ENCODE peak calls at places on chromosome 1, in seven cellular contexts. One of them, this sample, is unnamed.

GRCh38 chr1:174068000-174068399 is 45.8 kb upstream of the RC3H1 start:
- DNase-seq in stimulated activated CD4-positive, alpha-beta T cell treated with anti-CD3 and anti-CD28 coated beads, Interleukin-15, amount 100 ng/mL, for 1 hour: no peak
- DNase-seq in AG08395: no peak
- DNase-seq in neural crest cell: no peak
- DNase-seq in activated CD4-positive, alpha-beta T cell treated with anti-CD3 and anti-CD28 coated beads for 36 hours: no peak
- DNase-seq in astrocyte of the spinal cord: no peak
- DNase-seq in CD8-positive, alpha-beta T cell: no peak
- DNase-seq in this sample: no peak

GRCh38 chr1:75996196-75996595 is 64.0 kb upstream of the ASB17 start:
- DNase-seq in neural crest cell: no peak
- DNase-seq in AG08395: peak
- DNase-seq in CD8-positive, alpha-beta T cell: no peak
- DNase-seq in stimulated activated CD4-positive, alpha-beta T cell treated with anti-CD3 and anti-CD28 coated beads, Interleukin-15, amount 100 ng/mL, for 1 hour: no peak
- DNase-seq in astrocyte of the spinal cord: no peak
- DNase-seq in activated CD4-positive, alpha-beta T cell treated with anti-CD3 and anti-CD28 coated beads for 36 hours: no peak
- DNase-seq in this sample: peak

GRCh38 chr1:222786107-222786506 is 28.7 kb upstream of the DISP1 start:
- DNase-seq in neural crest cell: no peak
- DNase-seq in CD8-positive, alpha-beta T cell: no peak
- DNase-seq in activated CD4-positive, alpha-beta T cell treated with anti-CD3 and anti-CD28 coated beads for 36 hours: no peak
- DNase-seq in astrocyte of the spinal cord: no peak
- DNase-seq in stimulated activated CD4-positive, alpha-beta T cell treated with anti-CD3 and anti-CD28 coated beads, Interleukin-15, amount 100 ng/mL, for 1 hour: no peak
- DNase-seq in AG08395: no peak
- DNase-seq in this sample: peak

GRCh38 chr1:151819951-151820623 is 11.5 kb downstream of the RORC start:
- DNase-seq in neural crest cell: no peak
- DNase-seq in AG08395: no peak
- DNase-seq in CD8-positive, alpha-beta T cell: no peak
- DNase-seq in astrocyte of the spinal cord: no peak
- DNase-seq in stimulated activated CD4-positive, alpha-beta T cell treated with anti-CD3 and anti-CD28 coated beads, Interleukin-15, amount 100 ng/mL, for 1 hour: no peak
- DNase-seq in activated CD4-positive, alpha-beta T cell treated with anti-CD3 and anti-CD28 coated beads for 36 hours: peak
- DNase-seq in this sample: peak

GRCh38 chr1:95793893-95794292 is 559.9 kb downstream of the RWDD3 start:
- DNase-seq in CD8-positive, alpha-beta T cell: no peak
- DNase-seq in activated CD4-positive, alpha-beta T cell treated with anti-CD3 and anti-CD28 coated beads for 36 hours: no peak
- DNase-seq in stimulated activated CD4-positive, alpha-beta T cell treated with anti-CD3 and anti-CD28 coated beads, Interleukin-15, amount 100 ng/mL, for 1 hour: no peak
- DNase-seq in AG08395: no peak
- DNase-seq in neural crest cell: no peak
- DNase-seq in astrocyte of the spinal cord: no peak
- DNase-seq in this sample: no peak

GRCh38 chr1:99764439-99764838 is 2.0 kb downstream of the FRRS1 start:
- DNase-seq in astrocyte of the spinal cord: no peak
- DNase-seq in neural crest cell: no peak
- DNase-seq in AG08395: no peak
- DNase-seq in CD8-positive, alpha-beta T cell: no peak
- DNase-seq in activated CD4-positive, alpha-beta T cell treated with anti-CD3 and anti-CD28 coated beads for 36 hours: no peak
- DNase-seq in stimulated activated CD4-positive, alpha-beta T cell treated with anti-CD3 and anti-CD28 coated beads, Interleukin-15, amount 100 ng/mL, for 1 hour: no peak
- DNase-seq in this sample: no peak

GRCh38 chr1:209983953-209984352 is 45.9 kb downstream of the SYT14 start:
- DNase-seq in stimulated activated CD4-positive, alpha-beta T cell treated with anti-CD3 and anti-CD28 coated beads, Interleukin-15, amount 100 ng/mL, for 1 hour: no peak
- DNase-seq in AG08395: no peak
- DNase-seq in neural crest cell: no peak
- DNase-seq in activated CD4-positive, alpha-beta T cell treated with anti-CD3 and anti-CD28 coated beads for 36 hours: no peak
- DNase-seq in CD8-positive, alpha-beta T cell: no peak
- DNase-seq in astrocyte of the spinal cord: no peak
- DNase-seq in this sample: no peak

GRCh38 chr1:74392848-74393247 is 119.6 kb downstream of the LRRC53 start:
- DNase-seq in AG08395: no peak
- DNase-seq in stimulated activated CD4-positive, alpha-beta T cell treated with anti-CD3 and anti-CD28 coated beads, Interleukin-15, amount 100 ng/mL, for 1 hour: no peak
- DNase-seq in CD8-positive, alpha-beta T cell: no peak
- DNase-seq in astrocyte of the spinal cord: no peak
- DNase-seq in activated CD4-positive, alpha-beta T cell treated with anti-CD3 and anti-CD28 coated beads for 36 hours: no peak
- DNase-seq in neural crest cell: no peak
- DNase-seq in this sample: no peak

GRCh38 chr1:243234978-243235657 is 20.0 kb downstream of the CEP170 start:
- DNase-seq in AG08395: no peak
- DNase-seq in activated CD4-positive, alpha-beta T cell treated with anti-CD3 and anti-CD28 coated beads for 36 hours: no peak
- DNase-seq in neural crest cell: no peak
- DNase-seq in astrocyte of the spinal cord: peak
- DNase-seq in CD8-positive, alpha-beta T cell: no peak
- DNase-seq in stimulated activated CD4-positive, alpha-beta T cell treated with anti-CD3 and anti-CD28 coated beads, Interleukin-15, amount 100 ng/mL, for 1 hour: no peak
- DNase-seq in this sample: no peak

GRCh38 chr1:31412732-31413404 is at the start of gene SERINC2:
- DNase-seq in activated CD4-positive, alpha-beta T cell treated with anti-CD3 and anti-CD28 coated beads for 36 hours: peak
- DNase-seq in astrocyte of the spinal cord: no peak
- DNase-seq in stimulated activated CD4-positive, alpha-beta T cell treated with anti-CD3 and anti-CD28 coated beads, Interleukin-15, amount 100 ng/mL, for 1 hour: peak
- DNase-seq in CD8-positive, alpha-beta T cell: no peak
- DNase-seq in AG08395: peak
- DNase-seq in neural crest cell: no peak
- DNase-seq in this sample: no peak

GRCh38 chr1:17333081-17333480 is 25.1 kb downstream of the PADI4 start:
- DNase-seq in CD8-positive, alpha-beta T cell: no peak
- DNase-seq in neural crest cell: no peak
- DNase-seq in activated CD4-positive, alpha-beta T cell treated with anti-CD3 and anti-CD28 coated beads for 36 hours: no peak
- DNase-seq in astrocyte of the spinal cord: no peak
- DNase-seq in AG08395: no peak
- DNase-seq in stimulated activated CD4-positive, alpha-beta T cell treated with anti-CD3 and anti-CD28 coated beads, Interleukin-15, amount 100 ng/mL, for 1 hour: no peak
- DNase-seq in this sample: no peak

GRCh38 chr1:116179398-116179797 is 68.2 kb downstream of the MAB21L3 start:
- DNase-seq in stimulated activated CD4-positive, alpha-beta T cell treated with anti-CD3 and anti-CD28 coated beads, Interleukin-15, amount 100 ng/mL, for 1 hour: no peak
- DNase-seq in AG08395: no peak
- DNase-seq in astrocyte of the spinal cord: no peak
- DNase-seq in neural crest cell: no peak
- DNase-seq in CD8-positive, alpha-beta T cell: no peak
- DNase-seq in activated CD4-positive, alpha-beta T cell treated with anti-CD3 and anti-CD28 coated beads for 36 hours: no peak
- DNase-seq in this sample: no peak

GRCh38 chr1:237206065-237206414 is 164.1 kb downstream of the RYR2 start:
- DNase-seq in astrocyte of the spinal cord: no peak
- DNase-seq in activated CD4-positive, alpha-beta T cell treated with anti-CD3 and anti-CD28 coated beads for 36 hours: no peak
- DNase-seq in CD8-positive, alpha-beta T cell: no peak
- DNase-seq in stimulated activated CD4-positive, alpha-beta T cell treated with anti-CD3 and anti-CD28 coated beads, Interleukin-15, amount 100 ng/mL, for 1 hour: no peak
- DNase-seq in neural crest cell: no peak
- DNase-seq in AG08395: no peak
- DNase-seq in this sample: no peak

GRCh38 chr1:183673605-183674150 is 20.6 kb upstream of the APOBEC4 start:
- DNase-seq in stimulated activated CD4-positive, alpha-beta T cell treated with anti-CD3 and anti-CD28 coated beads, Interleukin-15, amount 100 ng/mL, for 1 hour: no peak
- DNase-seq in activated CD4-positive, alpha-beta T cell treated with anti-CD3 and anti-CD28 coated beads for 36 hours: no peak
- DNase-seq in CD8-positive, alpha-beta T cell: no peak
- DNase-seq in astrocyte of the spinal cord: no peak
- DNase-seq in neural crest cell: no peak
- DNase-seq in AG08395: no peak
- DNase-seq in this sample: peak

GRCh38 chr1:204409878-204410763 is 1.5 kb downstream of the PPP1R15B start:
- DNase-seq in stimulated activated CD4-positive, alpha-beta T cell treated with anti-CD3 and anti-CD28 coated beads, Interleukin-15, amount 100 ng/mL, for 1 hour: no peak
- DNase-seq in neural crest cell: no peak
- DNase-seq in astrocyte of the spinal cord: no peak
- DNase-seq in AG08395: no peak
- DNase-seq in activated CD4-positive, alpha-beta T cell treated with anti-CD3 and anti-CD28 coated beads for 36 hours: peak
- DNase-seq in CD8-positive, alpha-beta T cell: no peak
- DNase-seq in this sample: no peak

GRCh38 chr1:178143730-178144343 is 49.9 kb downstream of the RASAL2 start:
- DNase-seq in AG08395: no peak
- DNase-seq in astrocyte of the spinal cord: peak
- DNase-seq in stimulated activated CD4-positive, alpha-beta T cell treated with anti-CD3 and anti-CD28 coated beads, Interleukin-15, amount 100 ng/mL, for 1 hour: no peak
- DNase-seq in activated CD4-positive, alpha-beta T cell treated with anti-CD3 and anti-CD28 coated beads for 36 hours: no peak
- DNase-seq in neural crest cell: no peak
- DNase-seq in CD8-positive, alpha-beta T cell: no peak
- DNase-seq in this sample: no peak

GRCh38 chr1:244852694-244853093 is 11.6 kb downstream of the HNRNPU start:
- DNase-seq in CD8-positive, alpha-beta T cell: no peak
- DNase-seq in stimulated activated CD4-positive, alpha-beta T cell treated with anti-CD3 and anti-CD28 coated beads, Interleukin-15, amount 100 ng/mL, for 1 hour: no peak
- DNase-seq in activated CD4-positive, alpha-beta T cell treated with anti-CD3 and anti-CD28 coated beads for 36 hours: no peak
- DNase-seq in neural crest cell: no peak
- DNase-seq in AG08395: no peak
- DNase-seq in astrocyte of the spinal cord: no peak
- DNase-seq in this sample: no peak

GRCh38 chr1:162117039-162117816 is 47.7 kb downstream of the NOS1AP start:
- DNase-seq in AG08395: no peak
- DNase-seq in CD8-positive, alpha-beta T cell: no peak
- DNase-seq in astrocyte of the spinal cord: no peak
- DNase-seq in stimulated activated CD4-positive, alpha-beta T cell treated with anti-CD3 and anti-CD28 coated beads, Interleukin-15, amount 100 ng/mL, for 1 hour: no peak
- DNase-seq in neural crest cell: no peak
- DNase-seq in activated CD4-positive, alpha-beta T cell treated with anti-CD3 and anti-CD28 coated beads for 36 hours: no peak
- DNase-seq in this sample: no peak

GRCh38 chr1:65149391-65149729 is 1.4 kb downstream of the AK4 start:
- DNase-seq in stimulated activated CD4-positive, alpha-beta T cell treated with anti-CD3 and anti-CD28 coated beads, Interleukin-15, amount 100 ng/mL, for 1 hour: no peak
- DNase-seq in astrocyte of the spinal cord: no peak
- DNase-seq in AG08395: no peak
- DNase-seq in neural crest cell: no peak
- DNase-seq in CD8-positive, alpha-beta T cell: no peak
- DNase-seq in activated CD4-positive, alpha-beta T cell treated with anti-CD3 and anti-CD28 coated beads for 36 hours: no peak
- DNase-seq in this sample: no peak

This sample was measured in MG63.